ENCODE peak calls at places on chromosomes 6 and 20, in ten cellular contexts. Y is breast epithelium, D is neuronal stem cell, C is ovary, N is left ventricle myocardium inferior, W is left lung, P is neural progenitor cell, V is SJSA1, T is HCT116, O is tibial artery. G is an unnamed sample.
A peak's percentile ranks its signal among the peaks of the same experiment; 100 is the strongest.

GRCh38 chr6:33613794-33614166 is 7.3 kb upstream of the ITPR3 start:
- DNase-seq in Y (no peak), D (no peak), C (no peak), N (no peak), W (no peak), P (no peak), V (no peak), T (no peak), O (no peak), G (no peak)

GRCh38 chr6:18280084-18280483 is 15.8 kb upstream of the DEK start:
- DNase-seq in Y (no peak), D (no peak), C (no peak), N (no peak), W (no peak), P (peak; percentile 59), V (no peak), T (no peak), O (no peak), G (no peak)

GRCh38 chr20:15030826-15031225 is 693.4 kb upstream of the FLRT3 start:
- DNase-seq in Y (no peak), D (no peak), C (no peak), N (no peak), W (no peak), P (no peak), V (no peak), T (no peak), O (no peak), G (no peak)

GRCh38 chr6:34248198-34248726 is 544 bp downstream of the SMIM29 start:
- DNase-seq in Y (no peak), D (no peak), C (peak; percentile 58), N (peak; percentile 69), W (peak; percentile 94), P (peak; percentile 68), V (peak; percentile 70), T (no peak), O (peak; percentile 70), G (no peak)

GRCh38 chr6:81735756-81736380 is 16.6 kb downstream of the TENT5A start:
- DNase-seq in Y (no peak), D (no peak), C (no peak), N (no peak), W (no peak), P (no peak), V (no peak), T (no peak), O (no peak), G (no peak)

GRCh38 chr20:10924628-10925266 is 250.9 kb upstream of the JAG1 start:
- DNase-seq in Y (no peak), D (no peak), C (no peak), N (no peak), W (no peak), P (no peak), V (no peak), T (no peak), O (no peak), G (peak; percentile 55)

GRCh38 chr6:8683204-8683603 is 247.9 kb upstream of the SLC35B3 start:
- DNase-seq in Y (no peak), D (no peak), C (no peak), N (no peak), W (no peak), P (no peak), V (no peak), T (no peak), O (no peak), G (no peak)

GRCh38 chr6:38262041-38262440 is 377.7 kb downstream of the BTBD9 start:
- DNase-seq in Y (no peak), D (peak; percentile 35), C (no peak), N (no peak), W (no peak), P (no peak), V (peak; percentile 78), T (no peak), O (no peak), G (peak; percentile 59)

GRCh38 chr20:62596921-62597320 is 45.4 kb upstream of the SLCO4A1 start:
- DNase-seq in Y (no peak), D (no peak), C (no peak), N (no peak), W (peak; percentile 37), P (no peak), V (no peak), T (no peak), O (no peak), G (no peak)
- H3K27me3 ChIP-seq in Y (no peaks in the 10 kb centered on the region), D (no peaks in the 10 kb centered on the region), C (no peaks in the 10 kb centered on the region), N (peaks cover 87% of the 10 kb centered on the region), W (no peaks in the 10 kb centered on the region), P (peaks cover 5% of the 10 kb centered on the region), V (peaks cover 22% of the 10 kb centered on the region), T (no peaks in the 10 kb centered on the region), O (no peaks in the 10 kb centered on the region), G (peaks cover 7% of the 10 kb centered on the region)

GRCh38 chr20:63976980-63977391 is 2.5 kb downstream of the SAMD10 start:
- DNase-seq in Y (no peak), D (no peak), C (no peak), N (no peak), W (peak; percentile 70), P (no peak), V (no peak), T (no peak), O (no peak), G (no peak)

GRCh38 chr20:63979549-63980316 is at the start of gene SAMD10:
- DNase-seq in Y (no peak), D (no peak), C (no peak), N (no peak), W (peak; percentile 77), P (peak; percentile 84), V (peak; percentile 49), T (no peak), O (no peak), G (no peak)

GRCh38 chr20:63979221-63979548 is 257 bp downstream of the SAMD10 start:
- DNase-seq in Y (no peak), D (no peak), C (no peak), N (no peak), W (peak; percentile 85), P (peak; percentile 45), V (no peak), T (no peak), O (no peak), G (no peak)

GRCh38 chr20:63978319-63979220 is 872 bp downstream of the SAMD10 start:
- DNase-seq in Y (peak; percentile 81), D (no peak), C (peak; percentile 57), N (peak; percentile 78), W (peak; percentile 94), P (peak; percentile 83), V (peak; percentile 63), T (no peak), O (no peak), G (no peak)

GRCh38 chr20:63977392-63978276 is 1.8 kb downstream of the SAMD10 start:
- DNase-seq in Y (no peak), D (no peak), C (no peak), N (no peak), W (peak; percentile 69), P (no peak), V (peak; percentile 67), T (no peak), O (no peak), G (no peak)
- H3K4me3 ChIP-seq in Y (no peak overlapping the region), D (no peak overlapping the region), C (no peak overlapping the region), N (no peak overlapping the region), W (peak overlapping the region; percentile 97), P (no peak overlapping the region), V (no peak overlapping the region), T (peak overlapping the region; percentile 76), O (no peak overlapping the region), G (no peak overlapping the region)

GRCh38 chr20:6466065-6466810 is 301.2 kb upstream of the BMP2 start:
- DNase-seq in Y (no peak), D (no peak), C (no peak), N (no peak), W (no peak), P (no peak), V (no peak), T (no peak), O (no peak), G (no peak)
- H3K36me3 ChIP-seq in Y (no peaks in the 10 kb centered on the region), D (no peaks in the 10 kb centered on the region), C (no peaks in the 10 kb centered on the region), N (no peaks in the 10 kb centered on the region), W (no peaks in the 10 kb centered on the region), P (no peaks in the 10 kb centered on the region), V (no peaks in the 10 kb centered on the region), T (no peaks in the 10 kb centered on the region), O (no peaks in the 10 kb centered on the region), G (no peaks in the 10 kb centered on the region)

GRCh38 chr6:27242589-27243265 is 4.8 kb upstream of the PRSS16 start:
- DNase-seq in Y (no peak), D (no peak), C (no peak), N (no peak), W (no peak), P (no peak), V (no peak), T (no peak), O (no peak), G (no peak)

GRCh38 chr6:27239258-27239657 is 8.2 kb upstream of the PRSS16 start:
- DNase-seq in Y (no peak), D (no peak), C (no peak), N (no peak), W (no peak), P (no peak), V (no peak), T (no peak), O (no peak), G (no peak)

GRCh38 chr6:27237089-27237723 is 10.3 kb upstream of the PRSS16 start:
- DNase-seq in Y (no peak), D (no peak), C (no peak), N (no peak), W (no peak), P (peak; percentile 59), V (no peak), T (peak; percentile 67), O (no peak), G (no peak)

GRCh38 chr6:27238010-27238983 is 9.2 kb upstream of the PRSS16 start:
- DNase-seq in Y (no peak), D (no peak), C (no peak), N (no peak), W (no peak), P (peak; percentile 66), V (no peak), T (no peak), O (no peak), G (no peak)

DNA sequence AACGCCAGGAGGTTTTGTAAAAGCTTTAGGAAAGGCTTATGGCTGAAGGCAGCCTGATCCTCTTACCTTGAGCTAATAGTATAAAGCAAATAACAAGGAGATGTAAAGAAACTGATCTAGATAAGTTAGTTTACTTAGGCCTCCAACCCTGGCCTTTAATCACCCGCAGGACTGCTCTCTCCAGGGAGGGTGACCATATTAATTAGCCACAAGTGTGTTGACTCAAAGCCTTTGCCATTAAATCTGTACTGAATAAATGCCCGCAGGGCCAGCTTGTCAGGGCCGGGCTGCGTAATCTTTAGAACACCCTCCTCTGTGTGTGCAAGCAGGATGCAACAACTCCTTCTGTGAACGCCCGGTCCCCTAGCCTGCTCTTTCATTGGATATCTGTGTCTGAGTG is 6.1 kb upstream of the PRSS16 start:
- DNase-seq in Y (no peak), D (no peak), C (no peak), N (no peak), W (no peak), P (no peak), V (no peak), T (no peak), O (no peak), G (no peak)
- H3K27me3 ChIP-seq in Y (no peaks in the 10 kb centered on the region), D (no peaks in the 10 kb centered on the region), C (no peaks in the 10 kb centered on the region), N (peaks cover 100% of the 10 kb centered on the region), W (peaks cover 30% of the 10 kb centered on the region), P (peaks cover 63% of the 10 kb centered on the region), V (no peaks in the 10 kb centered on the region), T (no peaks in the 10 kb centered on the region), O (no peaks in the 10 kb centered on the region), G (peaks cover 10% of the 10 kb centered on the region)

GRCh38 chr6:166949533-166950442 is 6.6 kb downstream of the RNASET2 start:
- DNase-seq in Y (no peak), D (no peak), C (no peak), N (no peak), W (no peak), P (no peak), V (no peak), T (no peak), O (no peak), G (no peak)
- H3K4me3 ChIP-seq in Y (no peak overlapping the region), D (no peak overlapping the region), C (no peak overlapping the region), N (no peak overlapping the region), W (no peak overlapping the region), P (no peak overlapping the region), V (no peak overlapping the region), T (no peak overlapping the region), O (no peak overlapping the region), G (no peak overlapping the region)